ENCODE peak calls at places on chromosome 7, in four cellular contexts. E, K, Z and C are unnamed samples. For H3K4me1, the result is how much of the 10 kb centered on the place peaks cover.

GRCh38 chr7:21422747-21423146 is 5.1 kb upstream of the SP4 start:
- DNase-seq in E (no peak), K (no peak), Z (no peak), C (no peak)

GRCh38 chr7:6268909-6269306 is 3.5 kb downstream of the CYTH3 start:
- DNase-seq in E (no peak), Z (no peak), K (no peak), C (no peak)

GRCh38 chr7:150923802-150924201 is 54.3 kb downstream of the KCNH2 start:
- DNase-seq in E (no peak), Z (no peak), K (no peak), C (no peak)

GRCh38 chr7:139692723-139693122 is 85.1 kb downstream of the HIPK2 start:
- DNase-seq in E (no peak), K (no peak), Z (no peak), C (no peak)

GRCh38 chr7:19982841-19983835 is 209.7 kb upstream of the TMEM196 start:
- DNase-seq in Z (no peak), K (peak), E (no peak), C (no peak)

GRCh38 chr7:132117181-132117580 is 459.1 kb downstream of the PLXNA4 start:
- DNase-seq in E (no peak), Z (no peak), K (peak), C (no peak)

GRCh38 chr7:93902777-93903423 is 3.5 kb upstream of the GNGT1 start:
- DNase-seq in K (peak), Z (no peak), E (no peak), C (no peak)

GRCh38 chr7:130560972-130561371 is 69.1 kb downstream of the MEST start:
- DNase-seq in K (peak), E (no peak), Z (no peak), C (no peak)

GRCh38 chr7:81470084-81470723 is 299.6 kb downstream of the HGF start:
- DNase-seq in Z (no peak), E (no peak), K (peak), C (no peak)

GRCh38 chr7:452791-453455 is 66.7 kb downstream of the PDGFA start:
- DNase-seq in Z (no peak), E (peak), K (no peak), C (no peak)

GRCh38 chr7:34061175-34061574 is 155.8 kb downstream of the BMPER start:
- DNase-seq in E (no peak), Z (no peak), K (peak), C (no peak)

GRCh38 chr7:32357535-32358277 is 132.5 kb downstream of the LSM5 start:
- DNase-seq in K (no peak), Z (no peak), E (no peak), C (no peak)

GRCh38 chr7:36017111-36017510 is 135.9 kb upstream of the EEPD1 start:
- DNase-seq in Z (no peak), K (no peak), E (no peak), C (no peak)

GRCh38 chr7:148681821-148682220 is 16.9 kb upstream of the CUL1 start:
- DNase-seq in E (no peak), K (no peak), Z (no peak), C (no peak)

GRCh38 chr7:209416-209815 is 17.0 kb downstream of the FAM20C start:
- DNase-seq in E (no peak), K (no peak), Z (no peak), C (no peak)

DNA sequence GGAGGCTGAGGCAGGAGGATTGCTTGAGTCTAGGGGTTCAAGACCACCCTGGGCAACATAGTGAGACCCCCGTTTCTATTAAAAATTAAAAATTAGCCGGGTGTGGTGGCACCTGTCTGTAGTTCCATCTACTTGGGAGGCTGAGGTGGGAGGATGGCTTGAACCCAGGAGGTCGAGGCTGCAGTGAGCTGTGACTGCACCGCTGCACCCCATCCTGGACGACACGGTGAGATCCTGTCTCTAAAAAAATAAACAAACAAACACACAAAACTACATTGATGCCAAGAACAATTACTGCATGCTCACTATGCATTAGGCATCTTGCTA is 761 bp upstream of the CHST12 start:
- DNase-seq in K (no peak), Z (no peak), E (no peak), C (no peak)
- H3K4me1 ChIP-seq in K (under half), Z (under half), E (under half), C (under half)

GRCh38 chr7:10284001-10284400 is 689.7 kb upstream of the PHF14 start:
- DNase-seq in E (no peak), Z (no peak), K (no peak), C (no peak)

GRCh38 chr7:10282909-10283308 is 690.8 kb upstream of the PHF14 start:
- DNase-seq in Z (no peak), K (no peak), E (no peak), C (no peak)
- H3K4me3 ChIP-seq in Z (no peak), K (no peak), E (no peak), C (no peak)

GRCh38 chr7:50359258-50359994 is 54.9 kb downstream of the IKZF1 start:
- DNase-seq in K (no peak), E (peak), Z (no peak), C (no peak)
- H3K27ac ChIP-seq in K (no peak), E (peak), Z (peak), C (no peak)

GRCh38 chr7:74404388-74404700 is 49.4 kb upstream of the GTF2IRD1 start:
- DNase-seq in Z (no peak), E (no peak), K (no peak), C (peak)
- H3K4me1 ChIP-seq in Z (under half), E (under half), K (under half), C (under half)

DNA sequence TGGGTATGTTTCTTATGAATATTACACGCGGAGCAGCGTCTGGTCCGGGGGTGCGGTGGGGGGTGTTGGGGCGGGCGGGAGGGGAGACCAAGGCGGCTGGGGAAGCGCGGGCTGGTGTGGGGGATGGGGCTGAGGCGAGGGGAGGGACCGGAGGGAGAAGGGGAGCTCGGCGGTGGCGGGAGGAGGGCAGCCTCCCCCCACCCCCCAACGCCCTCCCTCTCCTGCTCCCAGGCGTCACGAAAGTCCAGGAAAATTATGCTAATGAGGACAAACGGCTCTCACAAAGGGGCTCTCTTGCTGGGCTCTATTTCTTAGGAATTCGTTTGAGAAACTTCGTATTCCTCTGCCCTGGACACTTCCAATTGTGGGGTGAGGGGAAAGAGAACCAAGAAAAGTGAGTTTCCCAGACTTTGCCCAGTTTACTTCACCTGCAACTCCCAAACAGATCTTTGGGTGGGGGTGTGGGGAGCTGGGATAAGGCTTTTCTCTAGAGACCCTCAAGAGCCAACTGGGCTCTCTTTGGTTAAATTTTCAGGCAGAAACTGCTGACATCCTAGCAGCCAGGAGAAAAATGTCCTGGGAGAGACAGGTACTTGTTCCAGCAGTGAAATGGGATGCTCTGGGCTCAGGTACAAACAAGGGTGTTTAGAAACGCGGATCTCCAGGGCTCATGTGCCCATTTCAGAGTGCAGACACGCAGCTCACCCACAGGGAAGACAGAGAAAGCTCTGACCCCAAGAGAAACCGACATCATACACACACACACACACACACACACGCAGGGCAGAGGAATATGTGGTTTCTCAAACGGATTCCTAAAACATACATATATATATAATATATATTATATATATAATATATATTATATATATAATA is 11.7 kb upstream of the HOXA2 start:
- DNase-seq in E (no peak), Z (no peak), K (peak), C (no peak)
- H3K4me3 ChIP-seq in E (no peak), Z (no peak), K (peak), C (peak)

DNA sequence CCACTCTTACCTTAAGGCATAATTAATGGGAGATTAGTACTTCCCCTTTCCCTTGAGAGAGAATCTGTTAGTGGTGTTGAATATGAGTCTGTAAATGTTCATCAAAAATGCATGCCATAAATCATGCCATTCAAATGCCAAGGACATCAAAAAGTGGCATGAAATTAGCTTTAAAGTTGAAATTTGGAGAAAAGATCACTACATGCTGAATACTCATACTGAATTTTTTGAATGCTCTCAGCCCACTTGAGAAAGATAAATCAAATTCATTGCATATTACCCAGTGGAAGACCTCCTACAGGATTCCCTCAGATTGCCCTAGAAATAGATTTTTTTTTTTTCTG is 6.7 kb downstream of the NRCAM start:
- DNase-seq in Z (no peak), E (no peak), K (no peak), C (no peak)
- H3K27ac ChIP-seq in Z (no peak), E (no peak), K (no peak), C (no peak)

GRCh38 chr7:28627869-28628268 is 215.6 kb downstream of the CREB5 start:
- DNase-seq in Z (no peak), K (no peak), E (no peak), C (no peak)
- H3K4me1 ChIP-seq in Z (under half), K (under half), E (under half), C (under half)